ENCODE peak calls at places on chromosomes 7 and 10, in ten cellular contexts. One of them, this sample, is unnamed.

GRCh38 chr10:26779176-26779860 is 81.4 kb downstream of the ABI1 start:
- DNase-seq in BJ: no peak
- DNase-seq in GM12865: no peak
- DNase-seq in stimulated activated CD4-positive, alpha-beta T cell treated with anti-CD3 and anti-CD28 coated beads, Interleukin-15, amount 100 ng/mL, for 24 hours: no peak
- DNase-seq in T-helper 9 cell: no peak
- DNase-seq in T-helper 2 cell: no peak
- DNase-seq in NCI-H1694 treated with DMSO at 0.1 percent for 48 hours: no peak
- DNase-seq in G401: no peak
- DNase-seq in tibial nerve: no peak
- DNase-seq in foreskin fibroblast: no peak
- DNase-seq in this sample: no peak

GRCh38 chr10:86165666-86166065 is 200.9 kb downstream of the GRID1 start:
- DNase-seq in NCI-H1694 treated with DMSO at 0.1 percent for 48 hours: no peak
- DNase-seq in tibial nerve: no peak
- DNase-seq in BJ: no peak
- DNase-seq in T-helper 2 cell: no peak
- DNase-seq in GM12865: no peak
- DNase-seq in T-helper 9 cell: no peak
- DNase-seq in G401: no peak
- DNase-seq in foreskin fibroblast: no peak
- DNase-seq in stimulated activated CD4-positive, alpha-beta T cell treated with anti-CD3 and anti-CD28 coated beads, Interleukin-15, amount 100 ng/mL, for 24 hours: no peak
- DNase-seq in this sample: no peak

GRCh38 chr7:2261611-2262010 is 19.6 kb downstream of the NUDT1 start:
- DNase-seq in stimulated activated CD4-positive, alpha-beta T cell treated with anti-CD3 and anti-CD28 coated beads, Interleukin-15, amount 100 ng/mL, for 24 hours: peak
- DNase-seq in tibial nerve: no peak
- DNase-seq in G401: no peak
- DNase-seq in T-helper 2 cell: no peak
- DNase-seq in T-helper 9 cell: no peak
- DNase-seq in GM12865: peak
- DNase-seq in foreskin fibroblast: no peak
- DNase-seq in NCI-H1694 treated with DMSO at 0.1 percent for 48 hours: no peak
- DNase-seq in BJ: no peak
- DNase-seq in this sample: no peak

GRCh38 chr10:67802767-67803538 is 35.0 kb downstream of the DNAJC12 start:
- DNase-seq in tibial nerve: no peak
- DNase-seq in foreskin fibroblast: no peak
- DNase-seq in stimulated activated CD4-positive, alpha-beta T cell treated with anti-CD3 and anti-CD28 coated beads, Interleukin-15, amount 100 ng/mL, for 24 hours: no peak
- DNase-seq in T-helper 9 cell: no peak
- DNase-seq in G401: no peak
- DNase-seq in BJ: no peak
- DNase-seq in GM12865: no peak
- DNase-seq in NCI-H1694 treated with DMSO at 0.1 percent for 48 hours: no peak
- DNase-seq in T-helper 2 cell: no peak
- DNase-seq in this sample: no peak

GRCh38 chr10:27997865-27998177 is 1.1 kb downstream of the ODAD2 start:
- DNase-seq in G401: peak
- DNase-seq in T-helper 2 cell: no peak
- DNase-seq in stimulated activated CD4-positive, alpha-beta T cell treated with anti-CD3 and anti-CD28 coated beads, Interleukin-15, amount 100 ng/mL, for 24 hours: no peak
- DNase-seq in BJ: no peak
- DNase-seq in NCI-H1694 treated with DMSO at 0.1 percent for 48 hours: no peak
- DNase-seq in T-helper 9 cell: no peak
- DNase-seq in tibial nerve: no peak
- DNase-seq in GM12865: no peak
- DNase-seq in foreskin fibroblast: no peak
- DNase-seq in this sample: no peak

GRCh38 chr10:62384057-62384446 is 9.9 kb downstream of the ZNF365 start:
- DNase-seq in GM12865: peak
- DNase-seq in T-helper 9 cell: peak
- DNase-seq in stimulated activated CD4-positive, alpha-beta T cell treated with anti-CD3 and anti-CD28 coated beads, Interleukin-15, amount 100 ng/mL, for 24 hours: peak
- DNase-seq in BJ: peak
- DNase-seq in foreskin fibroblast: peak
- DNase-seq in G401: no peak
- DNase-seq in tibial nerve: no peak
- DNase-seq in NCI-H1694 treated with DMSO at 0.1 percent for 48 hours: no peak
- DNase-seq in T-helper 2 cell: peak
- DNase-seq in this sample: no peak

GRCh38 chr7:92830047-92830446 is 6.3 kb downstream of the CDK6 start:
- DNase-seq in NCI-H1694 treated with DMSO at 0.1 percent for 48 hours: no peak
- DNase-seq in tibial nerve: no peak
- DNase-seq in foreskin fibroblast: no peak
- DNase-seq in BJ: no peak
- DNase-seq in T-helper 9 cell: no peak
- DNase-seq in G401: no peak
- DNase-seq in GM12865: no peak
- DNase-seq in T-helper 2 cell: no peak
- DNase-seq in stimulated activated CD4-positive, alpha-beta T cell treated with anti-CD3 and anti-CD28 coated beads, Interleukin-15, amount 100 ng/mL, for 24 hours: no peak
- DNase-seq in this sample: no peak

GRCh38 chr10:4344544-4344994 is 481.4 kb upstream of the AKR1E2 start:
- DNase-seq in foreskin fibroblast: peak
- DNase-seq in NCI-H1694 treated with DMSO at 0.1 percent for 48 hours: no peak
- DNase-seq in T-helper 2 cell: peak
- DNase-seq in G401: no peak
- DNase-seq in tibial nerve: peak
- DNase-seq in BJ: peak
- DNase-seq in T-helper 9 cell: no peak
- DNase-seq in GM12865: no peak
- DNase-seq in stimulated activated CD4-positive, alpha-beta T cell treated with anti-CD3 and anti-CD28 coated beads, Interleukin-15, amount 100 ng/mL, for 24 hours: peak
- DNase-seq in this sample: no peak

GRCh38 chr7:100398239-100398638 is 25.0 kb downstream of the PILRA start:
- DNase-seq in NCI-H1694 treated with DMSO at 0.1 percent for 48 hours: no peak
- DNase-seq in BJ: no peak
- DNase-seq in G401: peak
- DNase-seq in tibial nerve: no peak
- DNase-seq in stimulated activated CD4-positive, alpha-beta T cell treated with anti-CD3 and anti-CD28 coated beads, Interleukin-15, amount 100 ng/mL, for 24 hours: no peak
- DNase-seq in GM12865: no peak
- DNase-seq in T-helper 9 cell: no peak
- DNase-seq in foreskin fibroblast: no peak
- DNase-seq in T-helper 2 cell: no peak
- DNase-seq in this sample: no peak

GRCh38 chr7:151191544-151191943 is 4.5 kb upstream of the ASB10 start:
- DNase-seq in BJ: no peak
- DNase-seq in G401: no peak
- DNase-seq in tibial nerve: no peak
- DNase-seq in T-helper 2 cell: no peak
- DNase-seq in foreskin fibroblast: no peak
- DNase-seq in T-helper 9 cell: no peak
- DNase-seq in NCI-H1694 treated with DMSO at 0.1 percent for 48 hours: no peak
- DNase-seq in GM12865: no peak
- DNase-seq in stimulated activated CD4-positive, alpha-beta T cell treated with anti-CD3 and anti-CD28 coated beads, Interleukin-15, amount 100 ng/mL, for 24 hours: no peak
- DNase-seq in this sample: no peak

GRCh38 chr7:44064791-44065430 is 456 bp downstream of the PGAM2 start:
- DNase-seq in NCI-H1694 treated with DMSO at 0.1 percent for 48 hours: no peak
- DNase-seq in T-helper 2 cell: peak
- DNase-seq in BJ: no peak
- DNase-seq in GM12865: no peak
- DNase-seq in stimulated activated CD4-positive, alpha-beta T cell treated with anti-CD3 and anti-CD28 coated beads, Interleukin-15, amount 100 ng/mL, for 24 hours: peak
- DNase-seq in foreskin fibroblast: peak
- DNase-seq in T-helper 9 cell: no peak
- DNase-seq in G401: no peak
- DNase-seq in tibial nerve: no peak
- DNase-seq in this sample: peak

GRCh38 chr7:159099217-159099655 is 45.4 kb downstream of the VIPR2 start:
- DNase-seq in tibial nerve: no peak
- DNase-seq in T-helper 2 cell: no peak
- DNase-seq in G401: no peak
- DNase-seq in BJ: no peak
- DNase-seq in T-helper 9 cell: no peak
- DNase-seq in GM12865: no peak
- DNase-seq in stimulated activated CD4-positive, alpha-beta T cell treated with anti-CD3 and anti-CD28 coated beads, Interleukin-15, amount 100 ng/mL, for 24 hours: no peak
- DNase-seq in foreskin fibroblast: no peak
- DNase-seq in NCI-H1694 treated with DMSO at 0.1 percent for 48 hours: no peak
- DNase-seq in this sample: no peak

GRCh38 chr7:151249034-151249731 is 689 bp upstream of the SMARCD3 start:
- DNase-seq in T-helper 9 cell: no peak
- DNase-seq in NCI-H1694 treated with DMSO at 0.1 percent for 48 hours: no peak
- DNase-seq in BJ: no peak
- DNase-seq in tibial nerve: peak
- DNase-seq in stimulated activated CD4-positive, alpha-beta T cell treated with anti-CD3 and anti-CD28 coated beads, Interleukin-15, amount 100 ng/mL, for 24 hours: peak
- DNase-seq in foreskin fibroblast: peak
- DNase-seq in T-helper 2 cell: peak
- DNase-seq in G401: peak
- DNase-seq in GM12865: peak
- DNase-seq in this sample: peak

GRCh38 chr10:96338279-96338925 is 20.4 kb downstream of the OPALIN start:
- DNase-seq in stimulated activated CD4-positive, alpha-beta T cell treated with anti-CD3 and anti-CD28 coated beads, Interleukin-15, amount 100 ng/mL, for 24 hours: no peak
- DNase-seq in BJ: no peak
- DNase-seq in T-helper 2 cell: no peak
- DNase-seq in G401: no peak
- DNase-seq in GM12865: no peak
- DNase-seq in foreskin fibroblast: no peak
- DNase-seq in NCI-H1694 treated with DMSO at 0.1 percent for 48 hours: no peak
- DNase-seq in T-helper 9 cell: no peak
- DNase-seq in tibial nerve: no peak
- DNase-seq in this sample: no peak

GRCh38 chr10:119132521-119133345 is 28.8 kb downstream of the DENND10 start:
- DNase-seq in stimulated activated CD4-positive, alpha-beta T cell treated with anti-CD3 and anti-CD28 coated beads, Interleukin-15, amount 100 ng/mL, for 24 hours: no peak
- DNase-seq in GM12865: no peak
- DNase-seq in T-helper 2 cell: no peak
- DNase-seq in BJ: no peak
- DNase-seq in G401: peak
- DNase-seq in T-helper 9 cell: no peak
- DNase-seq in NCI-H1694 treated with DMSO at 0.1 percent for 48 hours: no peak
- DNase-seq in foreskin fibroblast: no peak
- DNase-seq in tibial nerve: no peak
- DNase-seq in this sample: no peak

GRCh38 chr7:128176696-128177095 is 64.4 kb upstream of the LEP start:
- DNase-seq in NCI-H1694 treated with DMSO at 0.1 percent for 48 hours: no peak
- DNase-seq in GM12865: no peak
- DNase-seq in tibial nerve: no peak
- DNase-seq in G401: no peak
- DNase-seq in BJ: no peak
- DNase-seq in foreskin fibroblast: no peak
- DNase-seq in T-helper 9 cell: no peak
- DNase-seq in stimulated activated CD4-positive, alpha-beta T cell treated with anti-CD3 and anti-CD28 coated beads, Interleukin-15, amount 100 ng/mL, for 24 hours: no peak
- DNase-seq in T-helper 2 cell: no peak
- DNase-seq in this sample: no peak

GRCh38 chr7:42237162-42237821 is at the start of gene GLI3:
- DNase-seq in G401: peak
- DNase-seq in tibial nerve: peak
- DNase-seq in T-helper 9 cell: no peak
- DNase-seq in foreskin fibroblast: peak
- DNase-seq in GM12865: peak
- DNase-seq in T-helper 2 cell: peak
- DNase-seq in BJ: peak
- DNase-seq in NCI-H1694 treated with DMSO at 0.1 percent for 48 hours: no peak
- DNase-seq in stimulated activated CD4-positive, alpha-beta T cell treated with anti-CD3 and anti-CD28 coated beads, Interleukin-15, amount 100 ng/mL, for 24 hours: peak
- DNase-seq in this sample: no peak

GRCh38 chr10:102231357-102232318 is 5.5 kb downstream of the ELOVL3 start:
- DNase-seq in tibial nerve: no peak
- DNase-seq in T-helper 9 cell: peak
- DNase-seq in GM12865: peak
- DNase-seq in stimulated activated CD4-positive, alpha-beta T cell treated with anti-CD3 and anti-CD28 coated beads, Interleukin-15, amount 100 ng/mL, for 24 hours: peak
- DNase-seq in foreskin fibroblast: peak
- DNase-seq in BJ: no peak
- DNase-seq in G401: no peak
- DNase-seq in T-helper 2 cell: peak
- DNase-seq in NCI-H1694 treated with DMSO at 0.1 percent for 48 hours: peak
- DNase-seq in this sample: peak

GRCh38 chr10:5592070-5592469 is 67.3 kb downstream of the CALML3 start:
- DNase-seq in tibial nerve: no peak
- DNase-seq in GM12865: no peak
- DNase-seq in NCI-H1694 treated with DMSO at 0.1 percent for 48 hours: no peak
- DNase-seq in T-helper 9 cell: no peak
- DNase-seq in G401: no peak
- DNase-seq in foreskin fibroblast: no peak
- DNase-seq in stimulated activated CD4-positive, alpha-beta T cell treated with anti-CD3 and anti-CD28 coated beads, Interleukin-15, amount 100 ng/mL, for 24 hours: no peak
- DNase-seq in BJ: no peak
- DNase-seq in T-helper 2 cell: no peak
- DNase-seq in this sample: no peak

GRCh38 chr7:44068054-44068453 is 2.7 kb upstream of the PGAM2 start:
- DNase-seq in T-helper 9 cell: no peak
- DNase-seq in tibial nerve: no peak
- DNase-seq in G401: no peak
- DNase-seq in GM12865: no peak
- DNase-seq in BJ: no peak
- DNase-seq in NCI-H1694 treated with DMSO at 0.1 percent for 48 hours: no peak
- DNase-seq in foreskin fibroblast: peak
- DNase-seq in stimulated activated CD4-positive, alpha-beta T cell treated with anti-CD3 and anti-CD28 coated beads, Interleukin-15, amount 100 ng/mL, for 24 hours: no peak
- DNase-seq in T-helper 2 cell: no peak
- DNase-seq in this sample: no peak

GRCh38 chr10:95998274-95998673 is 45.1 kb upstream of the CCNJ start:
- DNase-seq in T-helper 2 cell: peak
- DNase-seq in T-helper 9 cell: no peak
- DNase-seq in G401: no peak
- DNase-seq in GM12865: no peak
- DNase-seq in foreskin fibroblast: no peak
- DNase-seq in tibial nerve: no peak
- DNase-seq in BJ: no peak
- DNase-seq in NCI-H1694 treated with DMSO at 0.1 percent for 48 hours: no peak
- DNase-seq in stimulated activated CD4-positive, alpha-beta T cell treated with anti-CD3 and anti-CD28 coated beads, Interleukin-15, amount 100 ng/mL, for 24 hours: no peak
- DNase-seq in this sample: no peak

GRCh38 chr10:114684822-114685209 is 26.7 kb upstream of the ABLIM1 start:
- DNase-seq in tibial nerve: no peak
- DNase-seq in NCI-H1694 treated with DMSO at 0.1 percent for 48 hours: no peak
- DNase-seq in GM12865: no peak
- DNase-seq in foreskin fibroblast: peak
- DNase-seq in BJ: peak
- DNase-seq in T-helper 2 cell: no peak
- DNase-seq in T-helper 9 cell: no peak
- DNase-seq in G401: peak
- DNase-seq in stimulated activated CD4-positive, alpha-beta T cell treated with anti-CD3 and anti-CD28 coated beads, Interleukin-15, amount 100 ng/mL, for 24 hours: no peak
- DNase-seq in this sample: peak

GRCh38 chr10:120984221-120984620 is 133.1 kb downstream of the WDR11 start:
- DNase-seq in tibial nerve: no peak
- DNase-seq in GM12865: no peak
- DNase-seq in foreskin fibroblast: no peak
- DNase-seq in stimulated activated CD4-positive, alpha-beta T cell treated with anti-CD3 and anti-CD28 coated beads, Interleukin-15, amount 100 ng/mL, for 24 hours: no peak
- DNase-seq in T-helper 2 cell: no peak
- DNase-seq in T-helper 9 cell: no peak
- DNase-seq in G401: no peak
- DNase-seq in BJ: no peak
- DNase-seq in NCI-H1694 treated with DMSO at 0.1 percent for 48 hours: no peak
- DNase-seq in this sample: no peak

GRCh38 chr7:139777304-139777890 is 401 bp downstream of the HIPK2 start:
- DNase-seq in T-helper 9 cell: peak
- DNase-seq in tibial nerve: no peak
- DNase-seq in GM12865: no peak
- DNase-seq in foreskin fibroblast: peak
- DNase-seq in NCI-H1694 treated with DMSO at 0.1 percent for 48 hours: no peak
- DNase-seq in G401: peak
- DNase-seq in T-helper 2 cell: peak
- DNase-seq in BJ: no peak
- DNase-seq in stimulated activated CD4-positive, alpha-beta T cell treated with anti-CD3 and anti-CD28 coated beads, Interleukin-15, amount 100 ng/mL, for 24 hours: peak
- DNase-seq in this sample: peak

GRCh38 chr10:116001266-116001857 is 271.6 kb downstream of the GFRA1 start:
- DNase-seq in G401: peak
- DNase-seq in NCI-H1694 treated with DMSO at 0.1 percent for 48 hours: no peak
- DNase-seq in BJ: no peak
- DNase-seq in stimulated activated CD4-positive, alpha-beta T cell treated with anti-CD3 and anti-CD28 coated beads, Interleukin-15, amount 100 ng/mL, for 24 hours: no peak
- DNase-seq in GM12865: no peak
- DNase-seq in foreskin fibroblast: peak
- DNase-seq in tibial nerve: no peak
- DNase-seq in T-helper 9 cell: no peak
- DNase-seq in T-helper 2 cell: no peak
- DNase-seq in this sample: peak

GRCh38 chr7:74023037-74023436 is 4.9 kb upstream of the ELN start:
- DNase-seq in stimulated activated CD4-positive, alpha-beta T cell treated with anti-CD3 and anti-CD28 coated beads, Interleukin-15, amount 100 ng/mL, for 24 hours: no peak
- DNase-seq in NCI-H1694 treated with DMSO at 0.1 percent for 48 hours: no peak
- DNase-seq in GM12865: no peak
- DNase-seq in T-helper 2 cell: no peak
- DNase-seq in tibial nerve: peak
- DNase-seq in BJ: no peak
- DNase-seq in G401: no peak
- DNase-seq in T-helper 9 cell: no peak
- DNase-seq in foreskin fibroblast: peak
- DNase-seq in this sample: peak

GRCh38 chr7:101395376-101395775 is 32.7 kb downstream of the COL26A1 start:
- DNase-seq in stimulated activated CD4-positive, alpha-beta T cell treated with anti-CD3 and anti-CD28 coated beads, Interleukin-15, amount 100 ng/mL, for 24 hours: no peak
- DNase-seq in G401: no peak
- DNase-seq in T-helper 9 cell: no peak
- DNase-seq in foreskin fibroblast: no peak
- DNase-seq in BJ: no peak
- DNase-seq in T-helper 2 cell: no peak
- DNase-seq in tibial nerve: no peak
- DNase-seq in NCI-H1694 treated with DMSO at 0.1 percent for 48 hours: no peak
- DNase-seq in GM12865: peak
- DNase-seq in this sample: no peak

GRCh38 chr10:43294892-43295291 is 28.0 kb upstream of the RASGEF1A start:
- DNase-seq in BJ: no peak
- DNase-seq in GM12865: no peak
- DNase-seq in tibial nerve: no peak
- DNase-seq in T-helper 9 cell: no peak
- DNase-seq in NCI-H1694 treated with DMSO at 0.1 percent for 48 hours: no peak
- DNase-seq in foreskin fibroblast: no peak
- DNase-seq in stimulated activated CD4-positive, alpha-beta T cell treated with anti-CD3 and anti-CD28 coated beads, Interleukin-15, amount 100 ng/mL, for 24 hours: no peak
- DNase-seq in G401: no peak
- DNase-seq in T-helper 2 cell: no peak
- DNase-seq in this sample: no peak

This sample was measured in BE2C.